ENCODE peak calls at places on chromosomes 4 and X, in seven cellular contexts. One of them, this sample, is unnamed.

GRCh38 chrX:71941771-71942170 is 31.1 kb downstream of the NHSL2 start:
- DNase-seq in choroid plexus epithelial cell: peak; percentile 65
- DNase-seq in lung: no peak
- DNase-seq in CD8-positive, alpha-beta memory T cell: no peak
- DNase-seq in breast epithelium: no peak
- DNase-seq in GM23248: peak; percentile 85
- DNase-seq in H7: peak; percentile 22
- DNase-seq in this sample: no peak

GRCh38 chr4:184846531-184846930 is 20.8 kb upstream of the ACSL1 start:
- DNase-seq in breast epithelium: no peak
- DNase-seq in lung: no peak
- DNase-seq in H7: no peak
- DNase-seq in choroid plexus epithelial cell: no peak
- DNase-seq in GM23248: no peak
- DNase-seq in CD8-positive, alpha-beta memory T cell: no peak
- DNase-seq in this sample: no peak

GRCh38 chrX:152904151-152905080 is 6.5 kb downstream of the ZNF185 start:
- DNase-seq in choroid plexus epithelial cell: peak; percentile 50
- DNase-seq in CD8-positive, alpha-beta memory T cell: no peak
- DNase-seq in lung: no peak
- DNase-seq in GM23248: peak; percentile 81
- DNase-seq in H7: peak; percentile 91
- DNase-seq in breast epithelium: no peak
- DNase-seq in this sample: peak; percentile 9

GRCh38 chr4:73631565-73632226 is 11.5 kb upstream of the RASSF6 start:
- DNase-seq in H7: no peak
- DNase-seq in CD8-positive, alpha-beta memory T cell: no peak
- DNase-seq in choroid plexus epithelial cell: no peak
- DNase-seq in GM23248: no peak
- DNase-seq in lung: no peak
- DNase-seq in breast epithelium: no peak
- DNase-seq in this sample: no peak

GRCh38 chr4:57023104-57023503 is 44.4 kb downstream of the POLR2B start:
- DNase-seq in breast epithelium: no peak
- DNase-seq in choroid plexus epithelial cell: peak; percentile 88
- DNase-seq in CD8-positive, alpha-beta memory T cell: no peak
- DNase-seq in H7: no peak
- DNase-seq in GM23248: peak; percentile 92
- DNase-seq in lung: no peak
- DNase-seq in this sample: no peak

GRCh38 chr4:151484396-151485102 is 75.6 kb downstream of the FHIP1A start:
- DNase-seq in choroid plexus epithelial cell: peak; percentile 92
- DNase-seq in H7: peak; percentile 27
- DNase-seq in breast epithelium: no peak
- DNase-seq in GM23248: peak; percentile 88
- DNase-seq in CD8-positive, alpha-beta memory T cell: no peak
- DNase-seq in lung: no peak
- DNase-seq in this sample: no peak

GRCh38 chrX:71439420-71439819 is 73.3 kb downstream of the TAF1 start:
- DNase-seq in CD8-positive, alpha-beta memory T cell: no peak
- DNase-seq in choroid plexus epithelial cell: no peak
- DNase-seq in lung: no peak
- DNase-seq in GM23248: no peak
- DNase-seq in breast epithelium: no peak
- DNase-seq in H7: no peak
- DNase-seq in this sample: no peak

GRCh38 chrX:149314031-149314430 is 191.1 kb downstream of the IDS start:
- DNase-seq in lung: no peak
- DNase-seq in GM23248: peak; percentile 20
- DNase-seq in CD8-positive, alpha-beta memory T cell: no peak
- DNase-seq in breast epithelium: no peak
- DNase-seq in H7: no peak
- DNase-seq in choroid plexus epithelial cell: peak; percentile 72
- DNase-seq in this sample: no peak

GRCh38 chr4:118586357-118586790 is 98.8 kb upstream of the METTL14 start:
- DNase-seq in choroid plexus epithelial cell: no peak
- DNase-seq in lung: no peak
- DNase-seq in breast epithelium: no peak
- DNase-seq in GM23248: peak; percentile 13
- DNase-seq in H7: peak; percentile 15
- DNase-seq in CD8-positive, alpha-beta memory T cell: no peak
- DNase-seq in this sample: no peak

GRCh38 chrX:24870143-24870542 is 145.6 kb downstream of the ARX start:
- DNase-seq in H7: no peak
- DNase-seq in lung: no peak
- DNase-seq in CD8-positive, alpha-beta memory T cell: no peak
- DNase-seq in choroid plexus epithelial cell: peak; percentile 79
- DNase-seq in breast epithelium: no peak
- DNase-seq in GM23248: peak; percentile 5
- DNase-seq in this sample: no peak

GRCh38 chrX:8067754-8068469 is 103.2 kb downstream of the VCX2 start:
- DNase-seq in GM23248: no peak
- DNase-seq in choroid plexus epithelial cell: no peak
- DNase-seq in breast epithelium: no peak
- DNase-seq in H7: no peak
- DNase-seq in lung: no peak
- DNase-seq in CD8-positive, alpha-beta memory T cell: no peak
- DNase-seq in this sample: no peak

GRCh38 chrX:94743478-94743877 is 1069.5 kb downstream of the FAM133A start:
- DNase-seq in H7: no peak
- DNase-seq in lung: no peak
- DNase-seq in breast epithelium: no peak
- DNase-seq in CD8-positive, alpha-beta memory T cell: peak; percentile 42
- DNase-seq in GM23248: no peak
- DNase-seq in choroid plexus epithelial cell: no peak
- DNase-seq in this sample: no peak

GRCh38 chrX:101357166-101357795 is 8.7 kb upstream of the TIMM8A start:
- DNase-seq in H7: peak; percentile 23
- DNase-seq in CD8-positive, alpha-beta memory T cell: no peak
- DNase-seq in lung: no peak
- DNase-seq in choroid plexus epithelial cell: peak; percentile 40
- DNase-seq in GM23248: peak; percentile 24
- DNase-seq in breast epithelium: no peak
- DNase-seq in this sample: no peak

GRCh38 chr4:148327683-148328082 is 114.5 kb downstream of the NR3C2 start:
- DNase-seq in lung: no peak
- DNase-seq in GM23248: no peak
- DNase-seq in H7: no peak
- DNase-seq in breast epithelium: no peak
- DNase-seq in choroid plexus epithelial cell: no peak
- DNase-seq in CD8-positive, alpha-beta memory T cell: no peak
- DNase-seq in this sample: no peak

GRCh38 chrX:121000589-121000988 is 15.0 kb upstream of the CT47A1 start:
- DNase-seq in lung: no peak
- DNase-seq in CD8-positive, alpha-beta memory T cell: no peak
- DNase-seq in choroid plexus epithelial cell: peak; percentile 41
- DNase-seq in breast epithelium: no peak
- DNase-seq in GM23248: peak; percentile 19
- DNase-seq in H7: peak; percentile 23
- DNase-seq in this sample: no peak

GRCh38 chr4:108397850-108398249 is 222.5 kb upstream of the RPL34 start:
- DNase-seq in GM23248: no peak
- DNase-seq in H7: no peak
- DNase-seq in CD8-positive, alpha-beta memory T cell: no peak
- DNase-seq in lung: no peak
- DNase-seq in breast epithelium: no peak
- DNase-seq in choroid plexus epithelial cell: no peak
- DNase-seq in this sample: no peak

GRCh38 chrX:101051153-101051548 is 760 bp downstream of the TRMT2B start:
- DNase-seq in GM23248: no peak
- DNase-seq in CD8-positive, alpha-beta memory T cell: no peak
- DNase-seq in breast epithelium: no peak
- DNase-seq in H7: peak; percentile 18
- DNase-seq in lung: no peak
- DNase-seq in choroid plexus epithelial cell: no peak
- DNase-seq in this sample: no peak

GRCh38 chr4:57943672-57944071 is 833.5 kb upstream of the IGFBP7 start:
- DNase-seq in choroid plexus epithelial cell: peak; percentile 72
- DNase-seq in GM23248: no peak
- DNase-seq in lung: no peak
- DNase-seq in H7: no peak
- DNase-seq in breast epithelium: no peak
- DNase-seq in CD8-positive, alpha-beta memory T cell: no peak
- DNase-seq in this sample: no peak

GRCh38 chr4:170672571-170672970 is 582.8 kb upstream of the AADAT start:
- DNase-seq in lung: no peak
- DNase-seq in H7: no peak
- DNase-seq in breast epithelium: no peak
- DNase-seq in choroid plexus epithelial cell: peak; percentile 80
- DNase-seq in GM23248: peak; percentile 36
- DNase-seq in CD8-positive, alpha-beta memory T cell: no peak
- DNase-seq in this sample: no peak

GRCh38 chr4:151673913-151674520 is 86.8 kb downstream of the GATB start:
- DNase-seq in CD8-positive, alpha-beta memory T cell: no peak
- DNase-seq in H7: no peak
- DNase-seq in GM23248: no peak
- DNase-seq in choroid plexus epithelial cell: no peak
- DNase-seq in breast epithelium: no peak
- DNase-seq in lung: no peak
- DNase-seq in this sample: no peak

GRCh38 chr4:14856927-14857220 is 145.4 kb upstream of the CPEB2 start:
- DNase-seq in H7: no peak
- DNase-seq in GM23248: no peak
- DNase-seq in lung: no peak
- DNase-seq in breast epithelium: no peak
- DNase-seq in CD8-positive, alpha-beta memory T cell: no peak
- DNase-seq in choroid plexus epithelial cell: no peak
- DNase-seq in this sample: no peak

GRCh38 chrX:118872102-118872566 is 48.5 kb downstream of the ZCCHC12 start:
- DNase-seq in lung: peak; percentile 30
- DNase-seq in CD8-positive, alpha-beta memory T cell: no peak
- DNase-seq in GM23248: peak; percentile 63
- DNase-seq in H7: no peak
- DNase-seq in breast epithelium: no peak
- DNase-seq in choroid plexus epithelial cell: no peak
- DNase-seq in this sample: no peak

GRCh38 chr4:13367691-13368090 is 116.4 kb downstream of the RAB28 start:
- DNase-seq in choroid plexus epithelial cell: no peak
- DNase-seq in lung: no peak
- DNase-seq in GM23248: no peak
- DNase-seq in CD8-positive, alpha-beta memory T cell: no peak
- DNase-seq in H7: no peak
- DNase-seq in breast epithelium: no peak
- DNase-seq in this sample: no peak

GRCh38 chrX:52923781-52924241 is 26.7 kb downstream of the FAM156B start:
- DNase-seq in GM23248: peak; percentile 61
- DNase-seq in lung: no peak
- DNase-seq in CD8-positive, alpha-beta memory T cell: no peak
- DNase-seq in choroid plexus epithelial cell: peak; percentile 62
- DNase-seq in breast epithelium: no peak
- DNase-seq in H7: no peak
- DNase-seq in this sample: no peak

GRCh38 chr4:145525291-145525740 is 43.7 kb downstream of the SMAD1 start:
- DNase-seq in breast epithelium: no peak
- DNase-seq in lung: no peak
- DNase-seq in choroid plexus epithelial cell: no peak
- DNase-seq in H7: peak; percentile 30
- DNase-seq in CD8-positive, alpha-beta memory T cell: no peak
- DNase-seq in GM23248: peak; percentile 36
- DNase-seq in this sample: no peak
- H3K4me3 ChIP-seq in breast epithelium: no peak overlapping the region
- H3K4me3 ChIP-seq in lung: no peak overlapping the region
- H3K4me3 ChIP-seq in choroid plexus epithelial cell: no peak overlapping the region
- H3K4me3 ChIP-seq in H7: no peak overlapping the region
- H3K4me3 ChIP-seq in CD8-positive, alpha-beta memory T cell: no peak overlapping the region
- H3K4me3 ChIP-seq in GM23248: peak overlapping the region; percentile 16
- H3K4me3 ChIP-seq in this sample: no peak overlapping the region

GRCh38 chrX:2829469-2830246 is 928 bp downstream of the GYG2 start:
- DNase-seq in lung: no peak
- DNase-seq in GM23248: no peak
- DNase-seq in CD8-positive, alpha-beta memory T cell: no peak
- DNase-seq in choroid plexus epithelial cell: no peak
- DNase-seq in breast epithelium: no peak
- DNase-seq in H7: peak; percentile 42
- DNase-seq in this sample: no peak
- H3K4me3 ChIP-seq in lung: no peak overlapping the region
- H3K4me3 ChIP-seq in GM23248: no peak overlapping the region
- H3K4me3 ChIP-seq in CD8-positive, alpha-beta memory T cell: no peak overlapping the region
- H3K4me3 ChIP-seq in choroid plexus epithelial cell: peak overlapping the region; percentile 46
- H3K4me3 ChIP-seq in breast epithelium: peak overlapping the region; percentile 29
- H3K4me3 ChIP-seq in H7: peak overlapping the region; percentile 72
- H3K4me3 ChIP-seq in this sample: no peak overlapping the region

DNA sequence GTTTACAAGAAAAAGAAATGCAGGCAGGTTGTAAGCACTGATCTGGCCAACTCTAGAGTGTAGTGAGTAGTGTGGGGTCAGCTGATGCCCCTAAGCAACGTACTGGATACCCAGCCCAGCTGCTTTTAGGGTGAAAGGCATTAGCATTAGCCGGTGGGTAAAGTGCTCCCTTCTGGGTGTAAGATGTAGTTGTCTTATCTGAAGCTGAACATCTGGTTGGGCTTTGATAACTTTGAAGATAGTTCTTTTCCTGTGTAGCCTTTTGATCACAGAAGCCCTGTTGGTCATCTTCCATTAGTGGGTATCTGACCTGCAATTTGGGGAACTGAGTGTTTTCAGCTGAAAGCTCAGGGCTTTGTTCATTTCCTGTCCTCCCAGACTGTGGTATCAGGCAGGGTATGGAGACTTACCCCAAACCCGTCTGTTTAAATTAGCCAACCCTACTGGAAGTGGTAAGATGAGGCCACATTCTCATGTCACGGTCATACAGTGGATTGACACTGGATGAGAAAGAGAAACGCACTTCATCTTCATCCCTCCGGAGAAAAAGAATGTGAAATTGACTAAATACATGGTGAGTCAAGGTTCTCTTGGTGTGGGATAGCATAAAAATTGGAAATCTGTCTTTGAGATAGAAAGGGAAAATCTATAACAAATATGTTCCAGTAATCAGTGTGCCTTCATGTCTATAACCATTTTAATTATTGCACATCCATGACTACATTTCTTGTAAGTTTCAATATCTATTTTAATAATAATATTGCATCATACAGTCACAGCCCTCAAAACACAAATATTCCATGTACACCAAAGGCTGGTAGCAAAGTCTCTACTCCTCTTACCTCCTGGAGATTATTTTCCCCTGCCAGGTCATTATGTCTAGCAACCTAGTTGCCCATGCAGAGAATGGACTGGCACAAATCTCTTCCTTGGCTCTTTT is 8.7 kb downstream of the RHOH start:
- DNase-seq in breast epithelium: no peak
- DNase-seq in choroid plexus epithelial cell: no peak
- DNase-seq in GM23248: no peak
- DNase-seq in H7: no peak
- DNase-seq in CD8-positive, alpha-beta memory T cell: peak; percentile 47
- DNase-seq in lung: no peak
- DNase-seq in this sample: no peak
- H3K4me3 ChIP-seq in breast epithelium: no peak overlapping the region
- H3K4me3 ChIP-seq in choroid plexus epithelial cell: no peak overlapping the region
- H3K4me3 ChIP-seq in GM23248: no peak overlapping the region
- H3K4me3 ChIP-seq in H7: no peak overlapping the region
- H3K4me3 ChIP-seq in CD8-positive, alpha-beta memory T cell: peak overlapping the region; percentile 49
- H3K4me3 ChIP-seq in lung: no peak overlapping the region
- H3K4me3 ChIP-seq in this sample: peak overlapping the region; percentile 87

DNA sequence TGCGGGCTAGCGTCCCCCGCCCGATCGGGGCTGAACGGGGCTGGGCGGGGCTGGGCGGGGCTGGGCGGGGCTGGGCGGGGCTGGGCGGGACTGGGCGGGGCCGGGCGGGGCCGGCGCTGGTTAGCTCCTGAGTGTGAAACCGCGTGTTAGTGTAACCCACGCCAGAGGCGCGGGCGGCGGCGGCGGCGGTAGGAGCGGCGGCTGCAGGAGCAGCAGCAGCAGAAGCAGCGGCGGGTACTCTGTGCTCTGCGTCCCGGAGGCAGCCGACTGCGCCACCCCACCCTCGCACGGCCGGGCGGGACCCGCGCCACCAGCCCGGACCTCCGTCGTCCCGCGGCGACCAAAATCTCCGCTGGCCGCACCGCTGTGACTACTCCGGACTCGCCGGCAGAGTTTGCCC is 128.1 kb downstream of the LAS1L start:
- DNase-seq in breast epithelium: no peak
- DNase-seq in choroid plexus epithelial cell: no peak
- DNase-seq in CD8-positive, alpha-beta memory T cell: no peak
- DNase-seq in GM23248: peak; percentile 24
- DNase-seq in lung: no peak
- DNase-seq in H7: peak; percentile 14
- DNase-seq in this sample: no peak
- H3K4me3 ChIP-seq in breast epithelium: peak overlapping the region; percentile 0
- H3K4me3 ChIP-seq in choroid plexus epithelial cell: no peak overlapping the region
- H3K4me3 ChIP-seq in CD8-positive, alpha-beta memory T cell: no peak overlapping the region
- H3K4me3 ChIP-seq in GM23248: peak overlapping the region; percentile 52
- H3K4me3 ChIP-seq in lung: no peak overlapping the region
- H3K4me3 ChIP-seq in H7: peak overlapping the region; percentile 26
- H3K4me3 ChIP-seq in this sample: no peak overlapping the region